ENCODE peak calls at places on chromosomes 2 and 18, in four cellular contexts. J is Peyer's patch, O is choroid plexus epithelial cell, A is WTC11. N is an unnamed sample.

GRCh38 chr2:228527481-228527880 is 346.0 kb upstream of the SPHKAP start:
- DNase-seq in J (no peak), O (peak), A (no peak), N (no peak)

GRCh38 chr2:130821867-130822266 is 14.8 kb upstream of the ARHGEF4 start:
- DNase-seq in O (no peak), J (no peak), A (no peak), N (no peak)

GRCh38 chr2:41955641-41956040 is 92.2 kb upstream of the PKDCC start:
- DNase-seq in J (no peak), A (no peak), O (no peak), N (no peak)

GRCh38 chr2:208669394-208669793 is 262.8 kb downstream of the PTH2R start:
- DNase-seq in A (no peak), O (no peak), J (no peak), N (no peak)

GRCh38 chr2:107235491-107236254 is 349.7 kb upstream of the ST6GAL2 start:
- DNase-seq in A (peak), O (no peak), J (no peak), N (no peak)

GRCh38 chr2:217804786-217805678 is 197.8 kb downstream of the TNS1 start:
- DNase-seq in A (no peak), J (peak), O (peak), N (no peak)

GRCh38 chr2:38386377-38386776 is 9.3 kb upstream of the ATL2 start:
- DNase-seq in O (no peak), A (no peak), J (no peak), N (no peak)

GRCh38 chr18:75809392-75809791 is 381.9 kb upstream of the SMIM21 start:
- DNase-seq in O (no peak), J (no peak), A (no peak), N (no peak)

GRCh38 chr2:170660406-170660805 is 54.7 kb upstream of the SP5 start:
- DNase-seq in O (peak), A (no peak), J (no peak), N (no peak)

GRCh38 chr2:69642709-69643601 is 584 bp downstream of the AAK1 start:
- DNase-seq in A (peak), O (peak), J (peak), N (peak)
- TF ChIP-seq CTCF in A (no peak), O (peak), J (no peak), N (no peak)

GRCh38 chr2:232632904-232633412 is 446 bp upstream of the EFHD1 start:
- DNase-seq in J (peak), A (no peak), O (peak), N (no peak)
- TF ChIP-seq CTCF in J (no peak), A (no peak), O (no peak), N (no peak)

GRCh38 chr2:119517433-119517832 is 6.8 kb downstream of the SCTR start:
- DNase-seq in O (peak), J (peak), A (peak), N (no peak)
- TF ChIP-seq CTCF in O (peak), J (no peak), A (peak), N (peak)

GRCh38 chr18:26190506-26190905 is 35.7 kb upstream of the TAF4B start:
- DNase-seq in J (no peak), A (no peak), O (no peak), N (no peak)

DNA sequence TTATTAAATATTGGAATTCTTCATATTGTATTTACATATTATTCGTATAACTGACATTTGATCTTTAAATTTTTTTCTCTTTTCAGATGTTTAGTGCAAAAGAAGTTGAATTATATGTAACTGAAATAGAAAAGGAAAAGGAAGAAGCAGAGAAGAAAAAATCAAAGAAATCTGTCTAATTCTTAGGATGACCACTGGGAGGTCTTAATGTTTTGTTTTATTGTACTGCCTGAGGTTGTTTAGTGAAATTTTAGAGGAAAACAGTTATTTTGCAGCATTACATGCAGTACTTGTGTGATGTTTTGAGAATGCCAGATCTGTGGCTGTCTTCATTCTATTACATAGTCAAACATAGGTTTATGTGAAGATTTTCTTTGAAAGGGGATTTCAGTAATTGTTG is 34.0 kb upstream of the TAF4B start:
- DNase-seq in J (no peak), O (no peak), A (no peak), N (no peak)
- TF ChIP-seq CTCF in J (no peak), O (no peak), A (no peak), N (no peak)

N was measured in HFF-Myc.